ENCODE peak calls at places on chromosomes 4 and X, in eight cellular contexts. One of them, this sample, is unnamed.

GRCh38 chr4:108135549-108136209 is 33.1 kb downstream of the LEF1 start:
- ATAC-seq in esophagus mucosa: peak; percentile 81
- ATAC-seq in stimulated activated naive CD8-positive, alpha-beta T cell treated with anti-CD3 and anti-CD28 coated beads, Interleukin-15, amount 100 ng/mL, for 72 hours: peak; percentile 62
- ATAC-seq in naive thymus-derived CD4-positive, alpha-beta T cell: peak; percentile 2
- ATAC-seq in left cardiac atrium: no peak
- ATAC-seq in PC-3: no peak
- ATAC-seq in activated CD8-positive, alpha-beta T cell treated with anti-CD3 and anti-CD28 coated beads for 36 hours: peak; percentile 22
- ATAC-seq in left colon: no peak
- ATAC-seq in this sample: no peak

GRCh38 chr4:147821555-147821954 is 89.7 kb downstream of the ARHGAP10 start:
- ATAC-seq in stimulated activated naive CD8-positive, alpha-beta T cell treated with anti-CD3 and anti-CD28 coated beads, Interleukin-15, amount 100 ng/mL, for 72 hours: peak; percentile 63
- ATAC-seq in left colon: no peak
- ATAC-seq in esophagus mucosa: no peak
- ATAC-seq in PC-3: peak; percentile 48
- ATAC-seq in left cardiac atrium: peak; percentile 27
- ATAC-seq in naive thymus-derived CD4-positive, alpha-beta T cell: peak; percentile 75
- ATAC-seq in activated CD8-positive, alpha-beta T cell treated with anti-CD3 and anti-CD28 coated beads for 36 hours: peak; percentile 30
- ATAC-seq in this sample: no peak

GRCh38 chr4:16532240-16532990 is 306.1 kb upstream of the TAPT1 start:
- ATAC-seq in activated CD8-positive, alpha-beta T cell treated with anti-CD3 and anti-CD28 coated beads for 36 hours: no peak
- ATAC-seq in left cardiac atrium: peak; percentile 79
- ATAC-seq in naive thymus-derived CD4-positive, alpha-beta T cell: no peak
- ATAC-seq in PC-3: no peak
- ATAC-seq in left colon: no peak
- ATAC-seq in esophagus mucosa: peak; percentile 85
- ATAC-seq in stimulated activated naive CD8-positive, alpha-beta T cell treated with anti-CD3 and anti-CD28 coated beads, Interleukin-15, amount 100 ng/mL, for 72 hours: no peak
- ATAC-seq in this sample: no peak

GRCh38 chr4:15378055-15378454 is 49.8 kb upstream of the C1QTNF7 start:
- ATAC-seq in left colon: no peak
- ATAC-seq in activated CD8-positive, alpha-beta T cell treated with anti-CD3 and anti-CD28 coated beads for 36 hours: peak; percentile 57
- ATAC-seq in esophagus mucosa: peak; percentile 88
- ATAC-seq in naive thymus-derived CD4-positive, alpha-beta T cell: peak; percentile 47
- ATAC-seq in PC-3: no peak
- ATAC-seq in left cardiac atrium: no peak
- ATAC-seq in stimulated activated naive CD8-positive, alpha-beta T cell treated with anti-CD3 and anti-CD28 coated beads, Interleukin-15, amount 100 ng/mL, for 72 hours: peak; percentile 71
- ATAC-seq in this sample: no peak

GRCh38 chr4:40627540-40627939 is 2.1 kb downstream of the RBM47 start:
- ATAC-seq in stimulated activated naive CD8-positive, alpha-beta T cell treated with anti-CD3 and anti-CD28 coated beads, Interleukin-15, amount 100 ng/mL, for 72 hours: no peak
- ATAC-seq in esophagus mucosa: no peak
- ATAC-seq in activated CD8-positive, alpha-beta T cell treated with anti-CD3 and anti-CD28 coated beads for 36 hours: no peak
- ATAC-seq in left cardiac atrium: no peak
- ATAC-seq in left colon: no peak
- ATAC-seq in PC-3: no peak
- ATAC-seq in naive thymus-derived CD4-positive, alpha-beta T cell: no peak
- ATAC-seq in this sample: no peak

GRCh38 chr4:53558061-53558801 is 33.1 kb downstream of the LNX1 start:
- ATAC-seq in esophagus mucosa: peak; percentile 94
- ATAC-seq in activated CD8-positive, alpha-beta T cell treated with anti-CD3 and anti-CD28 coated beads for 36 hours: no peak
- ATAC-seq in naive thymus-derived CD4-positive, alpha-beta T cell: peak; percentile 53
- ATAC-seq in left cardiac atrium: peak; percentile 87
- ATAC-seq in stimulated activated naive CD8-positive, alpha-beta T cell treated with anti-CD3 and anti-CD28 coated beads, Interleukin-15, amount 100 ng/mL, for 72 hours: no peak
- ATAC-seq in PC-3: peak; percentile 96
- ATAC-seq in left colon: no peak
- ATAC-seq in this sample: no peak

GRCh38 chr4:92305148-92305877 is 1.5 kb downstream of the GRID2 start:
- ATAC-seq in stimulated activated naive CD8-positive, alpha-beta T cell treated with anti-CD3 and anti-CD28 coated beads, Interleukin-15, amount 100 ng/mL, for 72 hours: no peak
- ATAC-seq in activated CD8-positive, alpha-beta T cell treated with anti-CD3 and anti-CD28 coated beads for 36 hours: no peak
- ATAC-seq in naive thymus-derived CD4-positive, alpha-beta T cell: no peak
- ATAC-seq in left cardiac atrium: peak; percentile 90
- ATAC-seq in esophagus mucosa: peak; percentile 58
- ATAC-seq in PC-3: peak; percentile 85
- ATAC-seq in left colon: peak; percentile 34
- ATAC-seq in this sample: no peak

GRCh38 chr4:173057906-173058305 is 110.7 kb upstream of the GALNT7 start:
- ATAC-seq in left colon: peak; percentile 34
- ATAC-seq in activated CD8-positive, alpha-beta T cell treated with anti-CD3 and anti-CD28 coated beads for 36 hours: no peak
- ATAC-seq in naive thymus-derived CD4-positive, alpha-beta T cell: no peak
- ATAC-seq in stimulated activated naive CD8-positive, alpha-beta T cell treated with anti-CD3 and anti-CD28 coated beads, Interleukin-15, amount 100 ng/mL, for 72 hours: no peak
- ATAC-seq in PC-3: peak; percentile 59
- ATAC-seq in esophagus mucosa: no peak
- ATAC-seq in left cardiac atrium: no peak
- ATAC-seq in this sample: no peak

GRCh38 chrX:42484233-42484632 is 293.7 kb downstream of the PPP1R2C start:
- ATAC-seq in stimulated activated naive CD8-positive, alpha-beta T cell treated with anti-CD3 and anti-CD28 coated beads, Interleukin-15, amount 100 ng/mL, for 72 hours: no peak
- ATAC-seq in esophagus mucosa: no peak
- ATAC-seq in left colon: no peak
- ATAC-seq in PC-3: no peak
- ATAC-seq in activated CD8-positive, alpha-beta T cell treated with anti-CD3 and anti-CD28 coated beads for 36 hours: no peak
- ATAC-seq in naive thymus-derived CD4-positive, alpha-beta T cell: no peak
- ATAC-seq in left cardiac atrium: no peak
- ATAC-seq in this sample: no peak

GRCh38 chrX:130118396-130118795 is 8.1 kb upstream of the ELF4 start:
- ATAC-seq in esophagus mucosa: no peak
- ATAC-seq in stimulated activated naive CD8-positive, alpha-beta T cell treated with anti-CD3 and anti-CD28 coated beads, Interleukin-15, amount 100 ng/mL, for 72 hours: peak; percentile 13
- ATAC-seq in left cardiac atrium: no peak
- ATAC-seq in activated CD8-positive, alpha-beta T cell treated with anti-CD3 and anti-CD28 coated beads for 36 hours: peak; percentile 8
- ATAC-seq in naive thymus-derived CD4-positive, alpha-beta T cell: no peak
- ATAC-seq in left colon: no peak
- ATAC-seq in PC-3: peak; percentile 49
- ATAC-seq in this sample: no peak

GRCh38 chr4:10019521-10020051 is 1.7 kb downstream of the SLC2A9 start:
- ATAC-seq in left cardiac atrium: peak; percentile 3
- ATAC-seq in stimulated activated naive CD8-positive, alpha-beta T cell treated with anti-CD3 and anti-CD28 coated beads, Interleukin-15, amount 100 ng/mL, for 72 hours: no peak
- ATAC-seq in PC-3: no peak
- ATAC-seq in activated CD8-positive, alpha-beta T cell treated with anti-CD3 and anti-CD28 coated beads for 36 hours: no peak
- ATAC-seq in esophagus mucosa: peak; percentile 2
- ATAC-seq in left colon: peak; percentile 1
- ATAC-seq in naive thymus-derived CD4-positive, alpha-beta T cell: no peak
- ATAC-seq in this sample: no peak

GRCh38 chrX:153644356-153645125 is 2.5 kb upstream of the DUSP9 start:
- ATAC-seq in PC-3: peak; percentile 5
- ATAC-seq in stimulated activated naive CD8-positive, alpha-beta T cell treated with anti-CD3 and anti-CD28 coated beads, Interleukin-15, amount 100 ng/mL, for 72 hours: no peak
- ATAC-seq in left cardiac atrium: no peak
- ATAC-seq in esophagus mucosa: no peak
- ATAC-seq in naive thymus-derived CD4-positive, alpha-beta T cell: no peak
- ATAC-seq in left colon: no peak
- ATAC-seq in activated CD8-positive, alpha-beta T cell treated with anti-CD3 and anti-CD28 coated beads for 36 hours: no peak
- ATAC-seq in this sample: no peak

GRCh38 chr4:53583513-53583912 is 7.8 kb downstream of the LNX1 start:
- ATAC-seq in left colon: no peak
- ATAC-seq in activated CD8-positive, alpha-beta T cell treated with anti-CD3 and anti-CD28 coated beads for 36 hours: no peak
- ATAC-seq in PC-3: no peak
- ATAC-seq in esophagus mucosa: no peak
- ATAC-seq in left cardiac atrium: no peak
- ATAC-seq in stimulated activated naive CD8-positive, alpha-beta T cell treated with anti-CD3 and anti-CD28 coated beads, Interleukin-15, amount 100 ng/mL, for 72 hours: no peak
- ATAC-seq in naive thymus-derived CD4-positive, alpha-beta T cell: no peak
- ATAC-seq in this sample: no peak

GRCh38 chrX:9285342-9285771 is 179.5 kb upstream of the TBL1X start:
- ATAC-seq in left colon: no peak
- ATAC-seq in activated CD8-positive, alpha-beta T cell treated with anti-CD3 and anti-CD28 coated beads for 36 hours: peak; percentile 96
- ATAC-seq in naive thymus-derived CD4-positive, alpha-beta T cell: no peak
- ATAC-seq in esophagus mucosa: no peak
- ATAC-seq in left cardiac atrium: no peak
- ATAC-seq in PC-3: peak; percentile 81
- ATAC-seq in stimulated activated naive CD8-positive, alpha-beta T cell treated with anti-CD3 and anti-CD28 coated beads, Interleukin-15, amount 100 ng/mL, for 72 hours: peak; percentile 97
- ATAC-seq in this sample: peak; percentile 83

GRCh38 chrX:29466441-29466840 is 748.9 kb upstream of the MAGEB2 start:
- ATAC-seq in left cardiac atrium: no peak
- ATAC-seq in left colon: no peak
- ATAC-seq in stimulated activated naive CD8-positive, alpha-beta T cell treated with anti-CD3 and anti-CD28 coated beads, Interleukin-15, amount 100 ng/mL, for 72 hours: no peak
- ATAC-seq in activated CD8-positive, alpha-beta T cell treated with anti-CD3 and anti-CD28 coated beads for 36 hours: no peak
- ATAC-seq in PC-3: no peak
- ATAC-seq in naive thymus-derived CD4-positive, alpha-beta T cell: no peak
- ATAC-seq in esophagus mucosa: no peak
- ATAC-seq in this sample: no peak

GRCh38 chrX:1914606-1915365 is 299.9 kb downstream of the ASMT start:
- ATAC-seq in left colon: no peak
- ATAC-seq in activated CD8-positive, alpha-beta T cell treated with anti-CD3 and anti-CD28 coated beads for 36 hours: no peak
- ATAC-seq in stimulated activated naive CD8-positive, alpha-beta T cell treated with anti-CD3 and anti-CD28 coated beads, Interleukin-15, amount 100 ng/mL, for 72 hours: no peak
- ATAC-seq in PC-3: no peak
- ATAC-seq in left cardiac atrium: no peak
- ATAC-seq in esophagus mucosa: no peak
- ATAC-seq in naive thymus-derived CD4-positive, alpha-beta T cell: no peak
- ATAC-seq in this sample: no peak

GRCh38 chr4:53654300-53654758 is 63.0 kb upstream of the LNX1 start:
- ATAC-seq in stimulated activated naive CD8-positive, alpha-beta T cell treated with anti-CD3 and anti-CD28 coated beads, Interleukin-15, amount 100 ng/mL, for 72 hours: peak; percentile 84
- ATAC-seq in left colon: no peak
- ATAC-seq in activated CD8-positive, alpha-beta T cell treated with anti-CD3 and anti-CD28 coated beads for 36 hours: peak; percentile 45
- ATAC-seq in esophagus mucosa: peak; percentile 86
- ATAC-seq in PC-3: peak; percentile 85
- ATAC-seq in left cardiac atrium: peak; percentile 62
- ATAC-seq in naive thymus-derived CD4-positive, alpha-beta T cell: no peak
- ATAC-seq in this sample: no peak

GRCh38 chrX:44997282-44997813 is 124.4 kb downstream of the KDM6A start:
- ATAC-seq in activated CD8-positive, alpha-beta T cell treated with anti-CD3 and anti-CD28 coated beads for 36 hours: peak; percentile 34
- ATAC-seq in left cardiac atrium: no peak
- ATAC-seq in left colon: peak; percentile 41
- ATAC-seq in stimulated activated naive CD8-positive, alpha-beta T cell treated with anti-CD3 and anti-CD28 coated beads, Interleukin-15, amount 100 ng/mL, for 72 hours: no peak
- ATAC-seq in PC-3: no peak
- ATAC-seq in esophagus mucosa: no peak
- ATAC-seq in naive thymus-derived CD4-positive, alpha-beta T cell: no peak
- ATAC-seq in this sample: no peak

GRCh38 chrX:135170468-135170867 is 730 bp downstream of the CT55 start:
- ATAC-seq in PC-3: no peak
- ATAC-seq in left colon: no peak
- ATAC-seq in stimulated activated naive CD8-positive, alpha-beta T cell treated with anti-CD3 and anti-CD28 coated beads, Interleukin-15, amount 100 ng/mL, for 72 hours: no peak
- ATAC-seq in naive thymus-derived CD4-positive, alpha-beta T cell: no peak
- ATAC-seq in esophagus mucosa: no peak
- ATAC-seq in left cardiac atrium: no peak
- ATAC-seq in activated CD8-positive, alpha-beta T cell treated with anti-CD3 and anti-CD28 coated beads for 36 hours: no peak
- ATAC-seq in this sample: no peak

GRCh38 chrX:154000051-154000450 is 19.7 kb downstream of the IRAK1 start:
- ATAC-seq in left colon: peak; percentile 84
- ATAC-seq in naive thymus-derived CD4-positive, alpha-beta T cell: no peak
- ATAC-seq in PC-3: peak; percentile 56
- ATAC-seq in stimulated activated naive CD8-positive, alpha-beta T cell treated with anti-CD3 and anti-CD28 coated beads, Interleukin-15, amount 100 ng/mL, for 72 hours: no peak
- ATAC-seq in esophagus mucosa: peak; percentile 91
- ATAC-seq in left cardiac atrium: no peak
- ATAC-seq in activated CD8-positive, alpha-beta T cell treated with anti-CD3 and anti-CD28 coated beads for 36 hours: no peak
- ATAC-seq in this sample: no peak

GRCh38 chr4:1176398-1177273 is 4.3 kb upstream of the SPON2 start:
- ATAC-seq in naive thymus-derived CD4-positive, alpha-beta T cell: peak; percentile 5
- ATAC-seq in PC-3: no peak
- ATAC-seq in left colon: no peak
- ATAC-seq in esophagus mucosa: no peak
- ATAC-seq in stimulated activated naive CD8-positive, alpha-beta T cell treated with anti-CD3 and anti-CD28 coated beads, Interleukin-15, amount 100 ng/mL, for 72 hours: no peak
- ATAC-seq in left cardiac atrium: no peak
- ATAC-seq in activated CD8-positive, alpha-beta T cell treated with anti-CD3 and anti-CD28 coated beads for 36 hours: peak; percentile 4
- ATAC-seq in this sample: no peak